ENCODE peak calls at places on chromosomes 6 and 20, in nine cellular contexts. N is stimulated activated CD4-positive, alpha-beta T cell treated with anti-CD3 and anti-CD28 coated beads, TNF-alpha, amount 100 ng/mL, for 1 hour; O is ELF-1; X is SW480; E is sciatic nerve; S is anterior cingulate cortex; Y is substantia nigra; Z is naive thymus-derived CD8-positive, alpha-beta T cell; W is KG1. C is an unnamed sample.

GRCh38 chr20:23008673-23009072 is 26.4 kb upstream of the SSTR4 start:
- DNase-seq in W (no peak), X (no peak), S (no peak), Z (no peak), N (no peak), E (no peak), Y (no peak), O (no peak), C (no peak)

GRCh38 chr6:116011520-116011919 is 49.2 kb downstream of the FRK start:
- DNase-seq in S (no peak), X (peak), N (no peak), Z (no peak), O (no peak), W (no peak), E (no peak), Y (no peak), C (no peak)

GRCh38 chr6:1841131-1841530 is 231.4 kb downstream of the FOXC1 start:
- DNase-seq in O (no peak), S (no peak), Z (no peak), W (no peak), Y (no peak), X (no peak), N (no peak), E (no peak), C (no peak)

GRCh38 chr6:38443341-38443740 is 196.4 kb downstream of the BTBD9 start:
- DNase-seq in N (no peak), Z (no peak), X (no peak), W (peak), S (no peak), O (no peak), E (no peak), Y (no peak), C (no peak)

GRCh38 chr20:62025832-62026563 is 39.7 kb downstream of the TAF4 start:
- DNase-seq in Z (peak), O (no peak), Y (no peak), E (no peak), S (no peak), N (no peak), W (peak), X (no peak), C (no peak)

GRCh38 chr6:128310061-128310460 is 210.3 kb downstream of the PTPRK start:
- DNase-seq in Y (no peak), N (no peak), W (no peak), Z (no peak), E (no peak), X (no peak), O (no peak), S (no peak), C (no peak)

GRCh38 chr6:56652994-56653393 is 10.3 kb upstream of the DST start:
- DNase-seq in S (no peak), Z (no peak), Y (no peak), E (no peak), O (no peak), W (no peak), X (no peak), N (no peak), C (no peak)

GRCh38 chr20:11379257-11380011 is 538.3 kb upstream of the BTBD3 start:
- DNase-seq in N (no peak), E (no peak), Z (no peak), S (no peak), O (peak), W (no peak), Y (no peak), X (no peak), C (peak)

GRCh38 chr6:83182114-83182513 is 11.0 kb downstream of the PGM3 start:
- DNase-seq in Z (no peak), X (no peak), E (no peak), S (no peak), W (no peak), N (no peak), Y (no peak), O (no peak), C (no peak)

GRCh38 chr20:50678213-50678898 is 13.0 kb downstream of the RIPOR3 start:
- DNase-seq in Z (no peak), S (no peak), W (no peak), Y (no peak), E (no peak), X (no peak), O (no peak), N (no peak), C (no peak)

GRCh38 chr6:170087946-170088348 is 202.9 kb downstream of the DLL1 start:
- DNase-seq in S (no peak), X (no peak), W (no peak), Y (no peak), N (peak), Z (peak), O (peak), E (peak), C (peak)

GRCh38 chr20:53738039-53738944 is 144.7 kb upstream of the ZNF217 start:
- DNase-seq in S (no peak), X (peak), Y (peak), N (no peak), W (no peak), E (peak), Z (no peak), O (peak), C (no peak)

GRCh38 chr6:47241742-47242482 is 67.8 kb downstream of the TNFRSF21 start:
- DNase-seq in X (no peak), O (no peak), N (no peak), W (no peak), E (no peak), Z (no peak), S (no peak), Y (no peak), C (no peak)

GRCh38 chr20:25479638-25480037 is 72.2 kb downstream of the GINS1 start:
- DNase-seq in S (no peak), W (no peak), N (no peak), O (no peak), E (no peak), X (no peak), Y (no peak), Z (no peak), C (no peak)

GRCh38 chr6:43627008-43627825 is 1.8 kb downstream of the GTPBP2 start:
- DNase-seq in O (no peak), N (no peak), X (peak), Y (no peak), Z (no peak), E (peak), S (no peak), W (no peak), C (no peak)

GRCh38 chr6:10393544-10394225 is 21.2 kb downstream of the TFAP2A start:
- DNase-seq in O (peak), E (no peak), Z (no peak), W (no peak), X (no peak), N (no peak), Y (no peak), S (no peak), C (no peak)

GRCh38 chr20:62805365-62805710 is 703 bp downstream of the OGFR start:
- DNase-seq in X (no peak), Y (no peak), Z (no peak), W (no peak), S (no peak), E (no peak), O (no peak), N (no peak), C (peak)

GRCh38 chr6:47247227-47247797 is 62.4 kb downstream of the TNFRSF21 start:
- DNase-seq in X (no peak), O (no peak), Y (no peak), N (no peak), W (no peak), S (no peak), E (no peak), Z (no peak), C (no peak)

GRCh38 chr20:32443386-32443974 is 85.3 kb downstream of the ASXL1 start:
- DNase-seq in Z (peak), X (no peak), S (no peak), E (no peak), Y (no peak), O (no peak), N (no peak), W (no peak), C (no peak)

GRCh38 chr6:109362102-109362884 is 20.0 kb downstream of the CD164 start:
- DNase-seq in X (no peak), O (no peak), S (no peak), E (no peak), Z (no peak), Y (no peak), N (no peak), W (no peak), C (no peak)

GRCh38 chr6:136550330-136551071 is at the start of gene MAP7:
- DNase-seq in X (peak), Z (peak), N (peak), O (peak), W (no peak), Y (peak), E (peak), S (no peak), C (peak)

GRCh38 chr6:154474636-154475428 is 35.7 kb downstream of the CNKSR3 start:
- DNase-seq in Y (no peak), X (no peak), N (no peak), E (no peak), Z (no peak), S (no peak), O (peak), W (no peak), C (peak)

GRCh38 chr6:89298680-89299450 is 16.2 kb downstream of the GABRR2 start:
- DNase-seq in E (no peak), N (peak), W (no peak), O (no peak), Z (peak), X (peak), S (no peak), Y (no peak), C (no peak)

GRCh38 chr6:30091577-30092381 is 16.2 kb upstream of the RNF39 start:
- DNase-seq in N (no peak), O (peak), W (no peak), E (no peak), X (peak), Y (no peak), Z (no peak), S (no peak), C (no peak)

GRCh38 chr6:72857791-72858190 is 235.9 kb downstream of the KCNQ5 start:
- DNase-seq in X (no peak), Y (no peak), Z (no peak), E (no peak), S (no peak), N (no peak), W (no peak), O (no peak), C (no peak)